ENCODE peak calls at places on chromosome 5, in six cellular contexts. P is GM12878, N is GM12891, G is H1, H is HepG2, C is K562. O is an unnamed sample.

GRCh38 chr5:158382473-158382872 is 523.5 kb upstream of the CLINT1 start:
- DNase-seq in P (no peak), N (no peak), G (peak), H (no peak), C (no peak), O (no peak)

GRCh38 chr5:33612386-33612785 is 171.6 kb downstream of the TARS1 start:
- DNase-seq in P (no peak), N (no peak), G (no peak), H (no peak), C (no peak), O (no peak)

GRCh38 chr5:142819292-142819691 is 49.1 kb downstream of the ARHGAP26 start:
- DNase-seq in P (no peak), N (no peak), G (no peak), H (no peak), C (no peak), O (no peak)

GRCh38 chr5:172541119-172541763 is 86.9 kb upstream of the SH3PXD2B start:
- DNase-seq in P (no peak), N (no peak), G (no peak), H (no peak), C (no peak), O (no peak)

GRCh38 chr5:16593013-16593412 is 23.8 kb downstream of the RETREG1 start:
- DNase-seq in P (no peak), N (no peak), G (no peak), H (no peak), C (no peak), O (no peak)

GRCh38 chr5:93357686-93358085 is 223.3 kb downstream of the NR2F1-AS1 start:
- DNase-seq in P (no peak), N (no peak), G (no peak), H (no peak), C (no peak), O (no peak)

GRCh38 chr5:39076101-39076756 is 2.0 kb upstream of the RICTOR start:
- DNase-seq in P (no peak), N (no peak), G (no peak), H (no peak), C (no peak), O (no peak)

GRCh38 chr5:158921441-158922262 is 178.1 kb downstream of the EBF1 start:
- DNase-seq in P (peak), N (no peak), G (no peak), H (no peak), C (no peak), O (no peak)

GRCh38 chr5:143401846-143402463 is 1.5 kb downstream of the NR3C1 start:
- DNase-seq in P (no peak), N (no peak), G (no peak), H (peak), C (no peak), O (no peak)

GRCh38 chr5:128201065-128201926 is 117.7 kb downstream of the SLC12A2 start:
- DNase-seq in P (no peak), N (peak), G (peak), H (peak), C (peak), O (peak)

GRCh38 chr5:54226215-54226614 is 84.2 kb downstream of the ARL15 start:
- DNase-seq in P (no peak), N (no peak), G (no peak), H (no peak), C (no peak), O (no peak)

GRCh38 chr5:29001666-29002065 is 1963.3 kb upstream of the CDH9 start:
- DNase-seq in P (no peak), N (no peak), G (no peak), H (no peak), C (no peak), O (no peak)

DNA sequence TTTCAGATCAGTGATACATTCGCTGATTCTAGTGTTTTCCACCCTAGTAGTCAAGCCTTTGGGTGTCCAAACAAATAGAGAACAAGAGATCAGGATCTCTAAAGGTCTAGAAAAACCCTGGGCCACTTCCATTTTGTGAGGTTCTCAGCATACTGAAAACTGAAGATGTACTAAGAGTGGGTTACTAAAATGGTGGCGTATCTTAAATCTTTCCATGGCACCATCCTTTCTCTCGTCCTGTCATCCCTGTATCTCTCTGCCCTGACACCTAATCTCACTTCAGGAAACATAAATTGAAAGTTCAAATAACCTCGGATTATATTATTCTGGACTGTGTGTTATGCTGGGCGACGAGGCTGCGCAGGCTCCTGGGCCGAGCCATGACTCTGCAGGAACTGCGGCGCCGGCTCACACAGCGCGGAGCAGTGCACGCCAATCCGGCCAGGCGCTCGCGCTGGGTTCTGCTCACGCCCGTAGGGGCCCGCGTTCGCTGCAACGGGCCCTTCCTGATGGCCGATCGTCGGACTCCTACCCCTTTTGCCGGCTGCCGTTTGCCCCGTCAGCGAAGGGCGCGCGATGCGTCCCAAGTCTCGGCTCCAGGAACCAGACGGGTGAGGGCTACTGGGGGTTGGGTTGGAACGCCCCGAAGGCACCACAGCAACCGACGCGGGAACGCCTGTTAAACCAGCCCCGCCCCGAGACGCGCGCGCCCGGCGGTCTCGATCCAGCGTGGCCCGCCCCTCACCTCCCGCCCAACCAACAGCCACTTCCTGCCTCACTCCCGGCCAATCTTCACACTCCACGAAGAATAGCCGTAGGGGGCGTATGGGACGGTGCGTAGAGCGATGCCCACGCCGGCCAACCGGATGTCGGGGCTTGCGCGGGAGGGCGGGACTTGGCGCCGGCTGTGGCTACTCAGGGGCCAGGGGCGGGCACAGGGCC is 503 bp upstream of the CANX start:
- DNase-seq in P (peak), N (peak), G (peak), H (peak), C (peak), O (peak)
- TF ChIP-seq POLR2A in P (peak), N (peak), G (peak), H (peak), C (peak), O (peak)

GRCh38 chr5:126002222-126002897 is 420.8 kb upstream of the GRAMD2B start:
- DNase-seq in P (no peak), N (no peak), G (no peak), H (no peak), C (no peak), O (no peak)

GRCh38 chr5:126003309-126003708 is 419.9 kb upstream of the GRAMD2B start:
- DNase-seq in P (no peak), N (no peak), G (no peak), H (no peak), C (no peak), O (no peak)

GRCh38 chr5:126009566-126009965 is 413.6 kb upstream of the GRAMD2B start:
- DNase-seq in P (no peak), N (no peak), G (peak), H (no peak), C (no peak), O (no peak)

GRCh38 chr5:126004636-126005035 is 418.6 kb upstream of the GRAMD2B start:
- DNase-seq in P (no peak), N (no peak), G (no peak), H (no peak), C (no peak), O (no peak)

DNA sequence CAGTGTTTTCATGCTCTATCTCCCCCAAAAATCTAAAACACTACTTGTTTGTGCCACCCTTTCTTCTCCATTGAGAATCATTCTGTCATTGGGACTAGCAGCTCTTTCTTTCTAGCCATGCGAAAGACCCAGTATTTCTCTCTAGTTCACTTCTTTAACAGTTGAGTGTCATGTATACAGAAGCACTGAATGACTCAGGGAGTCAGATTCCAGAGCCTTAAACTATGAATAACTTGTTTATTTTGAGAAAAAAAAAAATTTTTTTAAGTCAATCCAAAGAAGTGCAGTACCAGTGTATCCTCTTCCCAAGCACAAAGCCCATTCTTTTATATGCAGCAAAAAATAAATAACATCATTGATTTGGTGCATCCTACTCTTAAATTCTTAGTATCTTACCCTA is 415.4 kb upstream of the GRAMD2B start:
- DNase-seq in P (no peak), N (no peak), G (no peak), H (no peak), C (no peak), O (no peak)
- TF ChIP-seq TAF1 in P (no peak), N (no peak), G (no peak), H (no peak), C (no peak), O (no peak)

DNA sequence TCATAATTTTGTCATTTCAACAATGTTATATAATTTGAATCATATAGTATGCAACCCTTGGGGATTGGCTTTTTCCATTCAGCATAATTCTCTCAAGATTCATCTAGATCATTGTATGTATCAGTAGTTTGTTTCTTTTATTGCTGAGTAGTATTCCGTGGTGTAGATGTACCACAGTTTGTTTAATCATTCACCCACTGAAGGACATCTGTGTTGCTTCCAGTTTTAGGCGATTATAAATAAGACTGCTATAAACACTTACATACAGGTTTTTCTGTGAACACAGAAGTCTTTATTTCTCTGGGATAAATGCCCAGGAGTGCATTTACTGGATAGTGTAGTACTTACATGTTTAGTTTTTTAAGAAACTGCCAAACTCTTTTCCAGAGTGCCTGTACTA is 374.1 kb downstream of the DEPDC1B start:
- DNase-seq in P (no peak), N (no peak), G (no peak), H (no peak), C (no peak), O (no peak)
- TF ChIP-seq POLR2AphosphoS5 in P (no peak), N (no peak), G (no peak), H (no peak), C (no peak), O (no peak)

DNA sequence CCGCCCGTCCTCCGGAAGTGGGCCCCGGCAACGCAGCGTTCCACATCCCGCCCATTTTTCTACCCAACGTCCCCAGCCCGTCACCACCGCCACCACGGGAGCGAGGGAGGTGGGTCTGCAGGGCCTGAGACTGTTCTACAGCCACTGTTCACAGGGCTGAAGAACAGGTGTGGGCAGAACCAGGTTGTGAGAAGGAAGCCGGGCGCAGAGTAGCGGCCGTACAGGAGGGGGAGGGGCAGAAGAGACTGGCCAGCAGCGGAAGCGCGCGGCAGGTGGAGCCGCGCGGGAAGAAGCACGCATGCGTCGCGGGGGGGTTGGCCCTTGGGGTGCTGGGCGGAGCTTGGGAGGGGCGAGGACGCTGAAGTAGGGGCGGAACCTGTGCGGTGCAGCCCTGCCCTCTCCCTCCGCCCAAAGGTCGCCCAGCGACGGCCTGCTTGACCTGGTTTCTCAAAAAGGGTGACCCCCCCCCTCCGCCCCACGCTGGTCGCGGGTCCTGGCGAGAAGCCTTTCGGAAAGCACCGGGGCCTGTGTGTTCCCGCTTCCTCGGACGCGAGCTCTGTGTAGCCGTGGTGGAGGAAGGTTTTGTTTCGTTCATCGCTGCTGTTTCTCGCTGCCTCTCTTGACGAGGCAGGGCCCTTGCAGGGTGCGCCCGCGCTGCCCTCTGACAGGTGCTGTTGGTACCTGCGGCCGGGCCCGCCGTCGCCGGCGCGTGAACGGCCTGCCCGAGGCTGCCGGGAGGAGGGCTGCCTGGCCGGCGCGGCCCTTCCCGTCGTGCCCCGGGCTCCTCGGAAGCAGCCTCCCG is 7.8 kb upstream of the MGAT1 start:
- DNase-seq in P (peak), N (peak), G (peak), H (peak), C (peak), O (peak)
- TF ChIP-seq POLR2A in P (peak), N (peak), G (peak), H (no peak), C (peak), O (peak)

GRCh38 chr5:102858221-102858620 is 103.1 kb downstream of the PAM start:
- DNase-seq in P (no peak), N (no peak), G (no peak), H (no peak), C (no peak), O (no peak)

GRCh38 chr5:102855684-102856373 is 100.7 kb downstream of the PAM start:
- DNase-seq in P (no peak), N (no peak), G (no peak), H (no peak), C (no peak), O (no peak)

GRCh38 chr5:102858808-102859207 is 103.7 kb downstream of the PAM start:
- DNase-seq in P (no peak), N (no peak), G (no peak), H (no peak), C (no peak), O (no peak)

GRCh38 chr5:102857090-102857818 is 102.1 kb downstream of the PAM start:
- DNase-seq in P (no peak), N (no peak), G (no peak), H (no peak), C (no peak), O (no peak)

GRCh38 chr5:102856374-102856748 is 101.3 kb downstream of the PAM start:
- DNase-seq in P (no peak), N (no peak), G (no peak), H (no peak), C (no peak), O (no peak)
- TF ChIP-seq TAF1 in P (no peak), N (no peak), G (no peak), H (no peak), C (no peak), O (no peak)